ENCODE peak calls at places on chromosomes 7 and 10, in four cellular contexts. S is heart left ventricle, Y is ecto neural progenitor cell, F is psoas muscle. B is an unnamed sample.

GRCh38 chr7:17207220-17207619 is 91.2 kb upstream of the AHR start:
- DNase-seq in F (no peak), Y (no peak), S (no peak), B (no peak)

GRCh38 chr7:34928052-34928451 is 109.2 kb downstream of the DPY19L1 start:
- DNase-seq in S (peak; percentile 35), Y (peak; percentile 83), F (peak; percentile 16), B (peak; percentile 83)

GRCh38 chr7:48033922-48034321 is 1.4 kb upstream of the C7orf57 start:
- DNase-seq in Y (no peak), S (no peak), F (no peak), B (no peak)

GRCh38 chr10:63670291-63670898 is 149.2 kb downstream of the REEP3 start:
- DNase-seq in Y (no peak), F (no peak), S (no peak), B (peak; percentile 52)

GRCh38 chr10:89702121-89702480 is 711 bp downstream of the KIF20B start:
- DNase-seq in S (no peak), F (no peak), Y (no peak), B (no peak)

GRCh38 chr10:72087969-72088878 is at the start of gene SPOCK2:
- DNase-seq in S (no peak), F (peak; percentile 27), Y (no peak), B (no peak)

GRCh38 chr7:82388138-82388537 is 55.4 kb downstream of the CACNA2D1 start:
- DNase-seq in F (no peak), S (no peak), Y (no peak), B (no peak)

GRCh38 chr7:138036135-138036534 is 34.2 kb upstream of the CREB3L2 start:
- DNase-seq in F (no peak), S (no peak), Y (no peak), B (no peak)

GRCh38 chr10:116382290-116382689 is 45.4 kb upstream of the PNLIPRP3 start:
- DNase-seq in F (no peak), S (no peak), Y (no peak), B (no peak)

GRCh38 chr10:50653142-50653541 is 29.4 kb upstream of the SGMS1 start:
- DNase-seq in S (no peak), Y (no peak), F (no peak), B (no peak)

GRCh38 chr7:2883101-2883500 is 39.0 kb upstream of the GNA12 start:
- DNase-seq in S (no peak), F (no peak), Y (no peak), B (no peak)

GRCh38 chr10:24849537-24850299 is 102.7 kb downstream of the PRTFDC1 start:
- DNase-seq in Y (no peak), S (no peak), F (no peak), B (no peak)

GRCh38 chr10:86443936-86444335 is 77.3 kb upstream of the GRID1 start:
- DNase-seq in F (no peak), Y (no peak), S (no peak), B (no peak)

GRCh38 chr10:2980116-2980515 is 87.2 kb upstream of the PFKP start:
- DNase-seq in F (no peak), Y (no peak), S (no peak), B (no peak)

GRCh38 chr10:76357726-76358125 is 926.3 kb downstream of the LRMDA start:
- DNase-seq in S (no peak), F (no peak), Y (no peak), B (no peak)

GRCh38 chr7:98816206-98816605 is 53.6 kb downstream of the TMEM130 start:
- DNase-seq in F (no peak), Y (no peak), S (peak; percentile 84), B (no peak)

GRCh38 chr7:90980545-90980944 is 283.7 kb upstream of the FZD1 start:
- DNase-seq in F (no peak), S (no peak), Y (no peak), B (no peak)

GRCh38 chr10:133438711-133439273 is 14.4 kb upstream of the SPRN start:
- DNase-seq in F (no peak), S (no peak), Y (no peak), B (no peak)

GRCh38 chr7:102916426-102916825 is 3.6 kb downstream of the LRRC17 start:
- DNase-seq in S (no peak), F (no peak), Y (no peak), B (no peak)